ENCODE peak calls at places on chromosomes 3 and 15, in five cellular contexts. X is HEK293T, P is mucosa of descending colon, W is iris pigment epithelial cell, N is fibroblast of mammary gland. J is an unnamed sample.

GRCh38 chr3:160540546-160540945 is 24.8 kb downstream of the KPNA4 start:
- DNase-seq in N (peak; percentile 30), X (no peak), W (peak; percentile 65), P (no peak), J (no peak)

GRCh38 chr3:139537325-139537724 is 2.2 kb downstream of the RBP1 start:
- DNase-seq in N (peak; percentile 64), W (peak; percentile 56), P (no peak), X (no peak), J (no peak)

GRCh38 chr15:47885921-47886320 is 168.6 kb downstream of the SEMA6D start:
- DNase-seq in P (no peak), X (no peak), W (peak; percentile 84), N (peak; percentile 88), J (no peak)

GRCh38 chr3:37671000-37671483 is 190.6 kb upstream of the CTDSPL start:
- DNase-seq in P (no peak), X (no peak), W (no peak), N (peak; percentile 23), J (no peak)

GRCh38 chr15:101322849-101323477 is 27.9 kb upstream of the SNRPA1 start:
- DNase-seq in N (no peak), W (no peak), X (no peak), P (no peak), J (no peak)

GRCh38 chr15:98888839-98889479 is 118.6 kb downstream of the PGPEP1L start:
- DNase-seq in X (no peak), W (peak; percentile 74), N (peak; percentile 68), P (peak; percentile 26), J (no peak)

GRCh38 chr3:127739347-127740135 is 66.8 kb downstream of the ABTB1 start:
- DNase-seq in W (peak; percentile 46), P (no peak), X (no peak), N (peak; percentile 59), J (no peak)

GRCh38 chr15:39432935-39433334 is 147.9 kb upstream of the THBS1 start:
- DNase-seq in P (no peak), N (peak; percentile 41), X (no peak), W (no peak), J (no peak)

GRCh38 chr3:11899826-11900225 is 53.1 kb upstream of the TAMM41 start:
- DNase-seq in P (no peak), N (no peak), X (no peak), W (no peak), J (no peak)

GRCh38 chr15:67543348-67543718 is 830 bp downstream of the MAP2K5 start:
- DNase-seq in W (no peak), X (peak; percentile 29), N (peak; percentile 23), P (peak; percentile 51), J (no peak)

GRCh38 chr3:152320201-152320617 is 51.5 kb downstream of the MBNL1 start:
- DNase-seq in X (no peak), P (no peak), W (peak; percentile 36), N (peak; percentile 48), J (no peak)

GRCh38 chr15:92797168-92798052 is 102.7 kb upstream of the CHD2 start:
- DNase-seq in W (peak; percentile 72), N (peak; percentile 84), X (peak; percentile 59), P (peak; percentile 87), J (peak; percentile 3)

GRCh38 chr3:183515968-183516851 is 39.3 kb downstream of the KLHL6 start:
- DNase-seq in W (no peak), N (no peak), X (no peak), P (peak; percentile 34), J (no peak)

GRCh38 chr15:71937650-71938311 is 127.4 kb downstream of the NR2E3 start:
- DNase-seq in P (no peak), W (no peak), N (no peak), X (no peak), J (no peak)

GRCh38 chr3:180036678-180037455 is at the start of gene PEX5L:
- DNase-seq in X (peak; percentile 62), P (peak; percentile 4), N (peak; percentile 35), W (peak; percentile 54), J (no peak)

GRCh38 chr3:156642750-156643728 is 31.4 kb upstream of the TIPARP start:
- DNase-seq in N (no peak), W (peak; percentile 39), X (no peak), P (no peak), J (no peak)

GRCh38 chr15:72382146-72382545 is 6.3 kb upstream of the HEXA start:
- DNase-seq in W (no peak), X (peak; percentile 21), P (no peak), N (no peak), J (no peak)

GRCh38 chr15:78574944-78575343 is 9.6 kb downstream of the CHRNA5 start:
- DNase-seq in P (no peak), X (no peak), W (no peak), N (no peak), J (no peak)

GRCh38 chr3:59341441-59341840 is 291.6 kb upstream of the CFAP20DC start:
- DNase-seq in N (no peak), W (no peak), X (no peak), P (no peak), J (no peak)

GRCh38 chr3:25453521-25454410 is 25.7 kb downstream of the RARB start:
- DNase-seq in W (no peak), X (no peak), N (peak; percentile 89), P (no peak), J (no peak)

GRCh38 chr3:72462611-72463011 is 385.6 kb downstream of the SHQ1 start:
- DNase-seq in N (peak; percentile 37), P (peak; percentile 34), X (no peak), W (no peak), J (no peak)

GRCh38 chr3:106609666-106610301 is 741.0 kb upstream of the CBLB start:
- DNase-seq in N (peak; percentile 92), X (peak; percentile 53), P (peak; percentile 78), W (peak; percentile 92), J (no peak)

GRCh38 chr3:149894211-149894610 is 76.5 kb downstream of the PFN2 start:
- DNase-seq in W (peak; percentile 38), N (peak; percentile 41), X (no peak), P (no peak), J (no peak)

GRCh38 chr3:107428051-107428858 is 51.0 kb downstream of the CCDC54 start:
- DNase-seq in W (no peak), P (no peak), N (no peak), X (no peak), J (no peak)

GRCh38 chr3:158791259-158791920 is 10.5 kb upstream of the MFSD1 start:
- DNase-seq in P (peak; percentile 32), N (peak; percentile 82), X (peak; percentile 57), W (peak; percentile 89), J (peak; percentile 7)

GRCh38 chr15:98599911-98600685 is 48.2 kb upstream of the IGF1R start:
- DNase-seq in W (peak; percentile 83), N (peak; percentile 64), P (peak; percentile 62), X (no peak), J (no peak)

GRCh38 chr3:188950832-188951489 is 220.8 kb upstream of the TPRG1 start:
- DNase-seq in W (peak; percentile 99), N (peak; percentile 99), X (no peak), P (peak; percentile 57), J (no peak)

GRCh38 chr3:185995352-185995751 is 57.5 kb upstream of the TRA2B start:
- DNase-seq in X (no peak), W (peak; percentile 92), P (no peak), N (peak; percentile 91), J (no peak)

GRCh38 chr15:64635486-64635815 is 139.9 kb downstream of the RBPMS2 start:
- DNase-seq in P (peak; percentile 25), W (peak; percentile 94), X (no peak), N (peak; percentile 79), J (no peak)

GRCh38 chr3:24502690-24503089 is 8.0 kb upstream of the THRB start:
- DNase-seq in W (peak; percentile 88), N (peak; percentile 75), X (no peak), P (peak; percentile 18), J (no peak)

GRCh38 chr3:31356941-31357340 is 175.8 kb upstream of the STT3B start:
- DNase-seq in W (peak; percentile 71), X (no peak), N (peak; percentile 69), P (no peak), J (no peak)

GRCh38 chr15:44836094-44836493 is 99.8 kb downstream of the TRIM69 start:
- DNase-seq in N (no peak), P (no peak), X (no peak), W (peak; percentile 11), J (no peak)

GRCh38 chr3:37053337-37053736 is 60.0 kb downstream of the MLH1 start:
- DNase-seq in X (no peak), W (no peak), N (no peak), P (no peak), J (peak; percentile 1)

J was measured in DMS79.